ENCODE peak calls at places on chromosome 1, in nine cellular contexts. U is GM23248, P is fibroblast of lung, M is fibroblast of villous mesenchyme, A is Peyer's patch, S is astrocyte of the cerebellum, O is aorta, Q is suprapubic skin, R is ovary. L is an unnamed sample.

GRCh38 chr1:75514270-75514669 is 96.6 kb downstream of the SLC44A5 start:
- DNase-seq in U (peak), M (no peak), S (no peak), A (no peak), Q (no peak), R (no peak), P (no peak), O (no peak), L (no peak)

GRCh38 chr1:172646653-172647052 is 12.2 kb upstream of the FASLG start:
- DNase-seq in U (peak), S (no peak), R (no peak), O (no peak), Q (no peak), P (no peak), A (no peak), M (peak), L (no peak)

GRCh38 chr1:100708476-100709062 is 11.0 kb upstream of the VCAM1 start:
- DNase-seq in Q (no peak), A (no peak), O (no peak), S (no peak), M (peak), U (no peak), R (no peak), P (peak), L (no peak)

GRCh38 chr1:99374109-99374508 is 109.8 kb downstream of the PLPPR4 start:
- DNase-seq in S (no peak), A (no peak), P (no peak), M (no peak), U (no peak), R (no peak), O (no peak), Q (no peak), L (no peak)

GRCh38 chr1:57007948-57008347 is 42.1 kb upstream of the C8B start:
- DNase-seq in S (no peak), O (no peak), U (peak), Q (no peak), R (peak), P (no peak), M (no peak), A (no peak), L (no peak)

GRCh38 chr1:35345439-35345981 is 77.0 kb downstream of the ZMYM4 start:
- DNase-seq in M (peak), O (peak), A (no peak), S (no peak), R (no peak), P (peak), U (no peak), Q (no peak), L (peak)

GRCh38 chr1:59107916-59108315 is 189.0 kb upstream of the FGGY start:
- DNase-seq in M (no peak), P (no peak), O (no peak), R (no peak), A (no peak), Q (no peak), U (no peak), S (no peak), L (no peak)

GRCh38 chr1:10549919-10550656 is 75.3 kb downstream of the PEX14 start:
- DNase-seq in U (no peak), Q (no peak), A (no peak), R (no peak), O (no peak), P (no peak), S (no peak), M (peak), L (no peak)

GRCh38 chr1:198678301-198678836 is 39.5 kb downstream of the PTPRC start:
- DNase-seq in P (no peak), A (no peak), Q (no peak), R (no peak), U (no peak), M (no peak), S (no peak), O (no peak), L (no peak)

GRCh38 chr1:119954476-119955422 is 58.4 kb upstream of the ADAM30 start:
- DNase-seq in U (no peak), S (no peak), M (no peak), O (no peak), R (no peak), Q (no peak), A (no peak), P (no peak), L (no peak)

GRCh38 chr1:68057564-68057963 is 7.1 kb upstream of the DIRAS3 start:
- DNase-seq in U (no peak), O (no peak), P (no peak), S (no peak), Q (no peak), R (no peak), A (no peak), M (no peak), L (no peak)

GRCh38 chr1:187396929-187397796 is 568.4 kb downstream of the PLA2G4A start:
- DNase-seq in R (no peak), S (no peak), O (no peak), Q (no peak), M (no peak), P (no peak), A (no peak), U (no peak), L (no peak)

GRCh38 chr1:212366901-212367300 is 47.8 kb downstream of the PACC1 start:
- DNase-seq in R (no peak), U (peak), A (no peak), S (no peak), O (no peak), Q (no peak), M (peak), P (peak), L (no peak)

GRCh38 chr1:93591291-93591832 is 90.3 kb downstream of the BCAR3 start:
- DNase-seq in P (no peak), Q (no peak), S (no peak), M (no peak), R (no peak), A (no peak), O (no peak), U (no peak), L (no peak)

GRCh38 chr1:202010042-202011015 is at the start of gene ELF3:
- DNase-seq in U (no peak), M (no peak), R (no peak), O (no peak), S (no peak), A (no peak), P (no peak), Q (no peak), L (peak)

GRCh38 chr1:182163821-182164223 is 102.3 kb upstream of the ZNF648 start:
- DNase-seq in A (no peak), P (peak), U (peak), Q (peak), R (peak), S (no peak), O (peak), M (peak), L (no peak)

GRCh38 chr1:54274881-54275280 is 74.9 kb downstream of the MRPL37 start:
- DNase-seq in M (no peak), P (no peak), S (no peak), Q (no peak), R (no peak), O (no peak), U (no peak), A (no peak), L (no peak)

DNA sequence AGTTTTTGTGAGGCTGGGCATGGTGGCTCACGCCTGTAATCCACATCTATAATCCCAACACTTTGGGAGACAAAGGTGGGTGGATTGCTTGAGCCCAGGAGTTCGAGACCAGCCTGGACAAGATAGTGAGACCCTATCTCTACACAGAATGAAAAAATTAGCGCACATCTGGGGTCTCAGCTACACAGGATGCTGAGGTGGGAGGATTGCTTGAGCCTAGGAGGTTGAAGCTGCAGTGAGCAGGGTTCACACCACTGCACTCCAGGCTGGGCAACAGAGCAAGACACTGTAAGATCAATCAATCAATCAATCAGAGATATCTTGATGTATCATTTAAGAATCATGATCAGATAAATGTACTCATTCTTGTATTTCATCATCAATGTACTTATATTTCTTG is 7.1 kb downstream of the ZYG11B start:
- DNase-seq in M (no peak), R (no peak), A (no peak), P (no peak), U (no peak), S (no peak), Q (no peak), O (no peak), L (no peak)
- H3K4me3 ChIP-seq in M (no peak), R (no peak), A (no peak), P (no peak), U (no peak), S (no peak), Q (no peak), O (no peak), L (no peak)

GRCh38 chr1:22266162-22266561 is 123.3 kb upstream of the WNT4 start:
- DNase-seq in S (no peak), R (no peak), A (no peak), P (no peak), O (no peak), M (no peak), Q (no peak), U (no peak), L (no peak)
- H3K4me3 ChIP-seq in S (no peak), R (no peak), A (no peak), P (no peak), O (no peak), M (no peak), Q (no peak), U (no peak), L (no peak)

DNA sequence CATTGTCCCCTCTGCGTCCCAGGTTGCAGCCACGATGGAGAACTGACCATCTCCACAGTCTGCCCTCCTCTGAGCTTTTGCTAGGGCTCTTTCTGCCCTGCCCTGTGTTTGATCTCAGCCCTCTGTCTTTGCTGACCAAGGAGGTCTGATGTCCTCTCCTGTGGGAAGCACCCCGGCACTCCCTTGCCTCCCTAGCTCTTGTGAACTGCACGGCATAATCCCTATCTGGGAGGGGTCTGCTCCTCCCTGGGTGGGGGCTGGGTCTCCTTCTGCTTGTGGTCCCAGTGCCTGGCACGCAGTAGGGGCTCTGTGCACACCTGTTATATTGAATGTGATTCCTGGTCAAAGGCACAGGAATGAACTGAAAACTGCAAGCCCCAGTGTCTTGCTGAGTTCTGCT is 2.4 kb downstream of the DRAXIN start:
- DNase-seq in Q (no peak), A (no peak), S (no peak), M (no peak), U (no peak), O (no peak), P (no peak), R (no peak), L (no peak)
- H3K4me3 ChIP-seq in Q (no peak), A (no peak), S (no peak), M (no peak), U (no peak), O (no peak), P (no peak), R (no peak), L (no peak)

GRCh38 chr1:169112241-169112640 is 5.8 kb downstream of the ATP1B1 start:
- DNase-seq in M (peak), O (no peak), P (no peak), U (no peak), R (peak), S (no peak), Q (no peak), A (no peak), L (no peak)
- H3K4me3 ChIP-seq in M (no peak), O (no peak), P (no peak), U (no peak), R (no peak), S (no peak), Q (no peak), A (no peak), L (no peak)

DNA sequence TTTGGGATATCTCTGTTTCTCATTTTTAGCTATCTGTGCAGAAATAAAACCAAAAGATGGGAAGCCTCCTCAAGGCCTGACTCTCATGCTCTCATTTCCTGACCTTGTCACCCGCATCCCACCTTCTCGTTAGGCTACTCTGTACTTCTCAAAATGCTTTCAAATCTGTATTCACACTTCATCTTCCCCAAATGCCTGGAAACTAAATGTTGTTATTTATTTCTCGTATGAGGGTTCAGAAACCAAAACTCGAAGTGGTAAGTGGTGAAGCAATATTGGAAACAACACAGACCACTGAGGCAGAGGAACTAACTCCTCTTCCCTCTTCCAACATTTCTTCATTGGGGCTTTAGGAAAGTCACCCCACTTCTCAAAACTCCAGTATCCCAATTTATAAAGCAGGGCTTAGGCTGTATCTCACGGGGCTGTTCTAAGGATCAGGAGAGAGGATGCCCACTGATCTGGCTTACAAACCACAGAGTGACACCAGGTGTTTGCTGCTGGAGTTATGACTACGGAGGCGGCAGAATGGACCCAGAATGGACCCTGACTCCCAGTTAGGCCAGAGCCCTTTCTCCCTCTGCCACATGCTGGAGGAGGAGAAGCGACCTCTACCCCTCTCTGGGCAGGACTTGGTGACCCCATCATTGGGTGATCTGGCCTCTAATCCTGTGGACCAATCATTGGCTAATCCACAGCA is 3.5 kb downstream of the SLAMF7 start:
- DNase-seq in R (no peak), M (no peak), Q (no peak), A (no peak), O (no peak), P (no peak), S (no peak), U (no peak), L (no peak)
- H3K4me3 ChIP-seq in R (no peak), M (no peak), Q (no peak), A (no peak), O (no peak), P (no peak), S (no peak), U (no peak), L (no peak)

GRCh38 chr1:87641996-87642395 is 313.3 kb downstream of the LMO4 start:
- DNase-seq in Q (no peak), P (no peak), R (no peak), A (no peak), U (no peak), S (no peak), O (no peak), M (no peak), L (no peak)

GRCh38 chr1:87632232-87632631 is 303.6 kb downstream of the LMO4 start:
- DNase-seq in M (no peak), O (no peak), S (no peak), Q (no peak), R (no peak), U (no peak), P (no peak), A (no peak), L (no peak)

GRCh38 chr1:87636198-87636892 is 307.7 kb downstream of the LMO4 start:
- DNase-seq in U (no peak), M (no peak), S (no peak), R (no peak), O (no peak), A (no peak), P (no peak), Q (no peak), L (no peak)
- H3K4me3 ChIP-seq in U (no peak), M (no peak), S (no peak), R (no peak), O (no peak), A (no peak), P (no peak), Q (no peak), L (no peak)

GRCh38 chr1:31984419-31985347 is 29.0 kb upstream of the KHDRBS1 start:
- DNase-seq in Q (no peak), O (no peak), S (no peak), A (no peak), P (peak), U (peak), M (no peak), R (no peak), L (no peak)
- H3K4me3 ChIP-seq in Q (no peak), O (no peak), S (no peak), A (no peak), P (no peak), U (no peak), M (no peak), R (no peak), L (no peak)

DNA sequence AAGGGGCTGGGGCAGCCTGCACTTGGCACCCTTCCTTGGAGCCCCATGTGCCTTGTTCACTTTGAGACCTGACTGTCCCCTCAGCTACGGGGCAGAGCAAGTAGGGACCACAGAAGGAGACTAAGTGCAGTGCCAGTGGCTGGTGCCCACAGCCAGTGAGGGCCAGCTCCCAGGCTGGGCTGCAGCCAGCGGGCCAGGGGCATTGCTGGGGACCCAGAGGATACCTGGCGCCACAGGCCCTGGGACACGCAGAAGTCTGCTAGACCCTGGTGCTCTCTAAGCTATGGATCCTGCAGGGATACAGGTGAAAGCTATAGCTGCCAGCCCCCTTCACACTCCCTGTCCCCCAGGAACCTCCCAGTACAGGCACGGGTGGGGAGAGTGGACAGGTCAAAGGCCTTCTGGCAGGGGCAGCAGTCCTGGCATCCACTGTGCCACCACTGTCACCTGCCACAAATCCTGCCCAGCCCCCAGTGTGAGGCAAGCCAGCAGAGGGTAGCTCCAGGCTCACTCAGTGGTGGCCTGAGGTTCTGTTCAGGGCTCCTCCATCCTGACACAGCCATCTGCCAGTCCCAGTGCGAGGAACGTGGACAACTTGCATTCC is 1.3 kb downstream of the CLCNKA start:
- DNase-seq in R (no peak), Q (no peak), P (no peak), A (no peak), U (no peak), S (no peak), O (no peak), M (no peak), L (no peak)
- H3K4me3 ChIP-seq in R (no peak), Q (no peak), P (no peak), A (no peak), U (no peak), S (no peak), O (no peak), M (no peak), L (no peak)

L was measured in lower lobe of right lung.